ENCODE peak calls at places on chromosomes 5 and 9, in five cellular contexts. H is prostate gland, X is NCI-H1092 treated with DMSO at 0.1 percent for 48 hours, U is ELF-1, L is GM12865. W is an unnamed sample.

GRCh38 chr5:152464048-152464447 is 59.0 kb upstream of the NMUR2 start:
- DNase-seq in H (no peak), X (no peak), U (no peak), L (no peak), W (no peak)

GRCh38 chr5:59483971-59484472 is 409.5 kb downstream of the PDE4D start:
- DNase-seq in H (no peak), X (no peak), U (peak; percentile 7), L (no peak), W (no peak)

GRCh38 chr5:134175874-134176522 is 752 bp downstream of the SKP1 start:
- DNase-seq in H (peak; percentile 23), X (no peak), U (no peak), L (no peak), W (no peak)

GRCh38 chr5:66828551-66829421 is 232.6 kb downstream of the MAST4 start:
- DNase-seq in H (peak; percentile 52), X (no peak), U (peak; percentile 74), L (no peak), W (no peak)

GRCh38 chr5:54212331-54212730 is 98.0 kb downstream of the ARL15 start:
- DNase-seq in H (no peak), X (no peak), U (peak; percentile 69), L (no peak), W (no peak)

GRCh38 chr9:125988479-125989050 is 241.4 kb downstream of the PBX3 start:
- DNase-seq in H (no peak), X (no peak), U (no peak), L (no peak), W (no peak)

GRCh38 chr5:113081881-113082546 is 105.4 kb downstream of the DCP2 start:
- DNase-seq in H (no peak), X (no peak), U (peak; percentile 37), L (no peak), W (no peak)

GRCh38 chr5:132489051-132489770 is 1.4 kb downstream of the IRF1 start:
- DNase-seq in H (no peak), X (no peak), U (no peak), L (peak; percentile 49), W (peak; percentile 43)

GRCh38 chr5:127084656-127085055 is 11.4 kb upstream of the C5orf63 start:
- DNase-seq in H (no peak), X (no peak), U (no peak), L (no peak), W (peak; percentile 76)

GRCh38 chr9:69093471-69094103 is 58.0 kb downstream of the FXN start:
- DNase-seq in H (no peak), X (no peak), U (no peak), L (no peak), W (no peak)

GRCh38 chr5:58871648-58872242 is 288.9 kb downstream of the RAB3C start:
- DNase-seq in H (no peak), X (peak; percentile 29), U (peak; percentile 5), L (peak; percentile 39), W (peak; percentile 4)

GRCh38 chr9:122930933-122931850 is at the start of gene ZBTB26:
- DNase-seq in H (peak; percentile 93), X (peak; percentile 90), U (peak; percentile 96), L (peak; percentile 94), W (peak; percentile 92)

GRCh38 chr5:37248387-37248969 is 698 bp downstream of the CPLANE1 start:
- DNase-seq in H (no peak), X (no peak), U (peak; percentile 8), L (peak; percentile 20), W (no peak)

GRCh38 chr5:161546463-161547301 is at the start of gene GABRB2:
- DNase-seq in H (no peak), X (peak; percentile 29), U (peak; percentile 65), L (peak; percentile 78), W (peak; percentile 32)

GRCh38 chr5:18653216-18653752 is 1019.0 kb downstream of the TAF11L14 start:
- DNase-seq in H (no peak), X (no peak), U (no peak), L (peak; percentile 43), W (no peak)

GRCh38 chr9:2622361-2623045 is 916 bp downstream of the VLDLR start:
- DNase-seq in H (no peak), X (peak; percentile 67), U (peak; percentile 43), L (no peak), W (no peak)

GRCh38 chr5:68015381-68015780 is 200.2 kb upstream of the PIK3R1 start:
- DNase-seq in H (no peak), X (no peak), U (no peak), L (no peak), W (no peak)

GRCh38 chr9:110752766-110753165 is 84.2 kb downstream of the MUSK start:
- DNase-seq in H (peak; percentile 65), X (no peak), U (no peak), L (no peak), W (peak; percentile 70)

GRCh38 chr9:7033611-7034010 is 275.8 kb downstream of the KDM4C start:
- DNase-seq in H (no peak), X (no peak), U (no peak), L (no peak), W (no peak)

GRCh38 chr5:8598356-8598755 is 729.4 kb downstream of the MTRR start:
- DNase-seq in H (no peak), X (no peak), U (no peak), L (no peak), W (no peak)

GRCh38 chr9:111805841-111806241 is 11.1 kb upstream of the SHOC1 start:
- DNase-seq in H (no peak), X (no peak), U (no peak), L (no peak), W (no peak)

GRCh38 chr5:168613996-168614395 is 34.8 kb upstream of the PANK3 start:
- DNase-seq in H (no peak), X (no peak), U (no peak), L (no peak), W (no peak)

GRCh38 chr5:180670586-180671359 is 21.4 kb upstream of the FLT4 start:
- DNase-seq in H (peak; percentile 47), X (peak; percentile 41), U (peak; percentile 31), L (peak; percentile 71), W (peak; percentile 58)

GRCh38 chr5:88724201-88724600 is 158.8 kb downstream of the MEF2C start:
- DNase-seq in H (no peak), X (peak; percentile 2), U (no peak), L (no peak), W (no peak)

GRCh38 chr5:67028371-67028770 is 168.2 kb downstream of the CD180 start:
- DNase-seq in H (no peak), X (no peak), U (no peak), L (no peak), W (peak; percentile 62)